ENCODE peak calls at places on chromosome 4, in seven cellular contexts. One of them, this sample, is unnamed.
A peak's percentile ranks its signal among the peaks of the same experiment; 100 is the strongest.

GRCh38 chr4:114466299-114466698 is 132.3 kb upstream of the UGT8 start:
- ATAC-seq in IMR-90: no peak
- ATAC-seq in K562: no peak
- ATAC-seq in pancreas: no peak
- ATAC-seq in CD8-positive, alpha-beta T cell: no peak
- ATAC-seq in heart right ventricle: no peak
- ATAC-seq in GM23338: no peak
- ATAC-seq in this sample: no peak

GRCh38 chr4:143404555-143404954 is 67.9 kb downstream of the GAB1 start:
- ATAC-seq in K562: peak; percentile 23
- ATAC-seq in heart right ventricle: no peak
- ATAC-seq in GM23338: no peak
- ATAC-seq in pancreas: no peak
- ATAC-seq in CD8-positive, alpha-beta T cell: no peak
- ATAC-seq in IMR-90: no peak
- ATAC-seq in this sample: no peak

GRCh38 chr4:74490736-74491135 is 45.8 kb downstream of the AREG start:
- ATAC-seq in IMR-90: no peak
- ATAC-seq in GM23338: no peak
- ATAC-seq in K562: no peak
- ATAC-seq in heart right ventricle: no peak
- ATAC-seq in CD8-positive, alpha-beta T cell: no peak
- ATAC-seq in pancreas: no peak
- ATAC-seq in this sample: no peak

GRCh38 chr4:167903291-167903721 is 189.0 kb upstream of the ANXA10 start:
- ATAC-seq in CD8-positive, alpha-beta T cell: no peak
- ATAC-seq in pancreas: no peak
- ATAC-seq in K562: no peak
- ATAC-seq in heart right ventricle: no peak
- ATAC-seq in IMR-90: peak; percentile 87
- ATAC-seq in GM23338: no peak
- ATAC-seq in this sample: no peak

GRCh38 chr4:159582685-159583084 is 479.8 kb downstream of the RAPGEF2 start:
- ATAC-seq in pancreas: peak; percentile 61
- ATAC-seq in heart right ventricle: no peak
- ATAC-seq in CD8-positive, alpha-beta T cell: no peak
- ATAC-seq in K562: no peak
- ATAC-seq in GM23338: no peak
- ATAC-seq in IMR-90: no peak
- ATAC-seq in this sample: no peak

GRCh38 chr4:139171878-139172691 is 4.9 kb downstream of the ELF2 start:
- ATAC-seq in IMR-90: no peak
- ATAC-seq in K562: no peak
- ATAC-seq in CD8-positive, alpha-beta T cell: no peak
- ATAC-seq in heart right ventricle: no peak
- ATAC-seq in GM23338: no peak
- ATAC-seq in pancreas: no peak
- ATAC-seq in this sample: no peak

GRCh38 chr4:4333265-4333706 is 43.2 kb downstream of the ZBTB49 start:
- ATAC-seq in heart right ventricle: peak; percentile 83
- ATAC-seq in pancreas: peak; percentile 40
- ATAC-seq in IMR-90: peak; percentile 80
- ATAC-seq in GM23338: no peak
- ATAC-seq in K562: no peak
- ATAC-seq in CD8-positive, alpha-beta T cell: no peak
- ATAC-seq in this sample: no peak

GRCh38 chr4:38618510-38618909 is 45.5 kb upstream of the KLF3 start:
- ATAC-seq in heart right ventricle: no peak
- ATAC-seq in IMR-90: no peak
- ATAC-seq in GM23338: no peak
- ATAC-seq in pancreas: no peak
- ATAC-seq in K562: no peak
- ATAC-seq in CD8-positive, alpha-beta T cell: no peak
- ATAC-seq in this sample: no peak

GRCh38 chr4:101020956-101021355 is 326.4 kb downstream of the PPP3CA start:
- ATAC-seq in IMR-90: peak; percentile 78
- ATAC-seq in heart right ventricle: peak; percentile 66
- ATAC-seq in GM23338: no peak
- ATAC-seq in pancreas: peak; percentile 53
- ATAC-seq in K562: no peak
- ATAC-seq in CD8-positive, alpha-beta T cell: peak; percentile 72
- ATAC-seq in this sample: no peak

GRCh38 chr4:108432418-108432817 is 188.0 kb upstream of the RPL34 start:
- ATAC-seq in CD8-positive, alpha-beta T cell: no peak
- ATAC-seq in GM23338: no peak
- ATAC-seq in pancreas: no peak
- ATAC-seq in IMR-90: no peak
- ATAC-seq in K562: no peak
- ATAC-seq in heart right ventricle: no peak
- ATAC-seq in this sample: no peak

GRCh38 chr4:109998867-109999303 is 86.2 kb downstream of the EGF start:
- ATAC-seq in GM23338: peak; percentile 69
- ATAC-seq in CD8-positive, alpha-beta T cell: peak; percentile 63
- ATAC-seq in heart right ventricle: peak; percentile 55
- ATAC-seq in IMR-90: peak; percentile 73
- ATAC-seq in pancreas: peak; percentile 86
- ATAC-seq in K562: peak; percentile 91
- ATAC-seq in this sample: no peak

GRCh38 chr4:139145552-139145932 is 31.5 kb downstream of the ELF2 start:
- ATAC-seq in heart right ventricle: no peak
- ATAC-seq in GM23338: no peak
- ATAC-seq in CD8-positive, alpha-beta T cell: no peak
- ATAC-seq in pancreas: no peak
- ATAC-seq in K562: no peak
- ATAC-seq in IMR-90: no peak
- ATAC-seq in this sample: no peak

GRCh38 chr4:92368648-92369047 is 64.9 kb downstream of the GRID2 start:
- ATAC-seq in IMR-90: no peak
- ATAC-seq in K562: no peak
- ATAC-seq in GM23338: no peak
- ATAC-seq in CD8-positive, alpha-beta T cell: no peak
- ATAC-seq in heart right ventricle: no peak
- ATAC-seq in pancreas: no peak
- ATAC-seq in this sample: no peak

GRCh38 chr4:82136161-82136801 is 237.5 kb downstream of the HNRNPD start:
- ATAC-seq in GM23338: no peak
- ATAC-seq in pancreas: no peak
- ATAC-seq in heart right ventricle: no peak
- ATAC-seq in K562: no peak
- ATAC-seq in CD8-positive, alpha-beta T cell: peak; percentile 54
- ATAC-seq in IMR-90: no peak
- ATAC-seq in this sample: no peak

GRCh38 chr4:132123870-132124623 is 1025.0 kb upstream of the PCDH10 start:
- ATAC-seq in CD8-positive, alpha-beta T cell: no peak
- ATAC-seq in GM23338: peak; percentile 43
- ATAC-seq in K562: peak; percentile 66
- ATAC-seq in heart right ventricle: no peak
- ATAC-seq in IMR-90: no peak
- ATAC-seq in pancreas: peak; percentile 41
- ATAC-seq in this sample: no peak

GRCh38 chr4:36333303-36333877 is 52.0 kb downstream of the DTHD1 start:
- ATAC-seq in pancreas: no peak
- ATAC-seq in GM23338: no peak
- ATAC-seq in CD8-positive, alpha-beta T cell: peak; percentile 8
- ATAC-seq in IMR-90: no peak
- ATAC-seq in heart right ventricle: no peak
- ATAC-seq in K562: no peak
- ATAC-seq in this sample: no peak

GRCh38 chr4:81625422-81626417 is 154.0 kb upstream of the RASGEF1B start:
- ATAC-seq in pancreas: no peak
- ATAC-seq in CD8-positive, alpha-beta T cell: no peak
- ATAC-seq in K562: no peak
- ATAC-seq in GM23338: no peak
- ATAC-seq in IMR-90: no peak
- ATAC-seq in heart right ventricle: no peak
- ATAC-seq in this sample: no peak

GRCh38 chr4:149735796-149736195 is 79.8 kb downstream of the IQCM start:
- ATAC-seq in pancreas: no peak
- ATAC-seq in CD8-positive, alpha-beta T cell: no peak
- ATAC-seq in K562: no peak
- ATAC-seq in GM23338: no peak
- ATAC-seq in IMR-90: no peak
- ATAC-seq in heart right ventricle: no peak
- ATAC-seq in this sample: no peak

GRCh38 chr4:2763511-2763967 is 7.4 kb upstream of the TNIP2 start:
- ATAC-seq in heart right ventricle: peak; percentile 1
- ATAC-seq in CD8-positive, alpha-beta T cell: no peak
- ATAC-seq in GM23338: peak; percentile 13
- ATAC-seq in IMR-90: no peak
- ATAC-seq in K562: no peak
- ATAC-seq in pancreas: no peak
- ATAC-seq in this sample: peak; percentile 14

GRCh38 chr4:173488656-173489055 is 41.4 kb downstream of the HAND2 start:
- ATAC-seq in IMR-90: no peak
- ATAC-seq in CD8-positive, alpha-beta T cell: no peak
- ATAC-seq in pancreas: no peak
- ATAC-seq in heart right ventricle: no peak
- ATAC-seq in GM23338: no peak
- ATAC-seq in K562: no peak
- ATAC-seq in this sample: no peak

GRCh38 chr4:151540728-151541437 is 131.9 kb downstream of the FHIP1A start:
- ATAC-seq in GM23338: no peak
- ATAC-seq in heart right ventricle: no peak
- ATAC-seq in IMR-90: peak; percentile 88
- ATAC-seq in pancreas: peak; percentile 76
- ATAC-seq in K562: no peak
- ATAC-seq in CD8-positive, alpha-beta T cell: no peak
- ATAC-seq in this sample: no peak

GRCh38 chr4:26267087-26267486 is 53.7 kb upstream of the RBPJ start:
- ATAC-seq in heart right ventricle: peak; percentile 83
- ATAC-seq in K562: no peak
- ATAC-seq in CD8-positive, alpha-beta T cell: no peak
- ATAC-seq in GM23338: no peak
- ATAC-seq in pancreas: peak; percentile 75
- ATAC-seq in IMR-90: peak; percentile 89
- ATAC-seq in this sample: peak; percentile 96

GRCh38 chr4:125461676-125462363 is 147.1 kb downstream of the FAT4 start:
- ATAC-seq in pancreas: no peak
- ATAC-seq in heart right ventricle: no peak
- ATAC-seq in IMR-90: peak; percentile 53
- ATAC-seq in K562: no peak
- ATAC-seq in CD8-positive, alpha-beta T cell: no peak
- ATAC-seq in GM23338: no peak
- ATAC-seq in this sample: no peak

GRCh38 chr4:32519060-32519459 is 1798.9 kb downstream of the PCDH7 start:
- ATAC-seq in pancreas: no peak
- ATAC-seq in CD8-positive, alpha-beta T cell: no peak
- ATAC-seq in GM23338: no peak
- ATAC-seq in IMR-90: no peak
- ATAC-seq in heart right ventricle: no peak
- ATAC-seq in K562: no peak
- ATAC-seq in this sample: peak; percentile 28

GRCh38 chr4:786861-787300 is 39.0 kb downstream of the CPLX1 start:
- ATAC-seq in CD8-positive, alpha-beta T cell: no peak
- ATAC-seq in GM23338: peak; percentile 4
- ATAC-seq in IMR-90: no peak
- ATAC-seq in heart right ventricle: no peak
- ATAC-seq in K562: no peak
- ATAC-seq in pancreas: no peak
- ATAC-seq in this sample: peak; percentile 2
- H3K4me3 ChIP-seq in CD8-positive, alpha-beta T cell: no peak overlapping the region
- H3K4me3 ChIP-seq in GM23338: peak overlapping the region; percentile 51
- H3K4me3 ChIP-seq in IMR-90: no peak overlapping the region
- H3K4me3 ChIP-seq in heart right ventricle: peak overlapping the region; percentile 26
- H3K4me3 ChIP-seq in K562: no peak overlapping the region
- H3K4me3 ChIP-seq in pancreas: no peak overlapping the region
- H3K4me3 ChIP-seq in this sample: no peak overlapping the region

DNA sequence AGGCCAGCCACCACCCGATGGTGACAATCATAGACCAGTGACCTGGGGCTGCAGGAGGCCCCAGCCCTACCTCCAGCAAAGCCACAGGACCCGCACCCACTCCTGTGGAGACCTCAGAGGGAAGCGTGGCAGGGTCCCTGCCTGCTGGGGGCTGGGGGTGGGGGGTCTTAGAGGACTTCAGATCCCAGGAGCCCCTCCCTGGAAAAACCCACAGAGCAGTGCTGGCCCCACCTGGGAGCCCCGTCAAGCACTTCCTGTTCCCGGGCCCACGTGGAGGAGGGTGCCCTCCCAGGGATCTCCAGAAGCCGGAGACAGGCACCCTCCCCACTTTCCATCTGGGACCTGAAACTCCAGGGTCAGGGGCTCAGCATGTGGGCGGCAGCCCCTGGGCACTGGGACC is 31.9 kb downstream of the TACC3 start:
- ATAC-seq in IMR-90: no peak
- ATAC-seq in CD8-positive, alpha-beta T cell: no peak
- ATAC-seq in GM23338: no peak
- ATAC-seq in pancreas: peak; percentile 18
- ATAC-seq in heart right ventricle: no peak
- ATAC-seq in K562: no peak
- ATAC-seq in this sample: no peak
- H3K4me1 ChIP-seq in IMR-90: no peaks in the 10 kb centered on the region
- H3K4me1 ChIP-seq in CD8-positive, alpha-beta T cell: peaks cover 10% of the 10 kb centered on the region
- H3K4me1 ChIP-seq in GM23338: no peaks in the 10 kb centered on the region
- H3K4me1 ChIP-seq in pancreas: no peaks in the 10 kb centered on the region
- H3K4me1 ChIP-seq in heart right ventricle: no peaks in the 10 kb centered on the region
- H3K4me1 ChIP-seq in K562: peaks cover 23% of the 10 kb centered on the region
- H3K4me1 ChIP-seq in this sample: peaks cover 15% of the 10 kb centered on the region

GRCh38 chr4:42341518-42342026 is 55.7 kb upstream of the SHISA3 start:
- ATAC-seq in pancreas: no peak
- ATAC-seq in CD8-positive, alpha-beta T cell: no peak
- ATAC-seq in IMR-90: peak; percentile 55
- ATAC-seq in heart right ventricle: no peak
- ATAC-seq in K562: no peak
- ATAC-seq in GM23338: no peak
- ATAC-seq in this sample: no peak

GRCh38 chr4:42344749-42345148 is 52.5 kb upstream of the SHISA3 start:
- ATAC-seq in IMR-90: no peak
- ATAC-seq in GM23338: no peak
- ATAC-seq in pancreas: no peak
- ATAC-seq in heart right ventricle: no peak
- ATAC-seq in K562: no peak
- ATAC-seq in CD8-positive, alpha-beta T cell: no peak
- ATAC-seq in this sample: no peak

GRCh38 chr4:42344260-42344659 is 53.0 kb upstream of the SHISA3 start:
- ATAC-seq in heart right ventricle: no peak
- ATAC-seq in GM23338: no peak
- ATAC-seq in K562: no peak
- ATAC-seq in IMR-90: no peak
- ATAC-seq in CD8-positive, alpha-beta T cell: no peak
- ATAC-seq in pancreas: no peak
- ATAC-seq in this sample: no peak

GRCh38 chr4:42339935-42340406 is 57.3 kb upstream of the SHISA3 start:
- ATAC-seq in CD8-positive, alpha-beta T cell: no peak
- ATAC-seq in K562: no peak
- ATAC-seq in heart right ventricle: peak; percentile 92
- ATAC-seq in GM23338: peak; percentile 94
- ATAC-seq in IMR-90: peak; percentile 83
- ATAC-seq in pancreas: peak; percentile 36
- ATAC-seq in this sample: peak; percentile 83
- H3K27ac ChIP-seq in CD8-positive, alpha-beta T cell: no peak overlapping the region
- H3K27ac ChIP-seq in K562: no peak overlapping the region
- H3K27ac ChIP-seq in heart right ventricle: peak overlapping the region; percentile 76
- H3K27ac ChIP-seq in GM23338: no peak overlapping the region
- H3K27ac ChIP-seq in IMR-90: peak overlapping the region; percentile 96
- H3K27ac ChIP-seq in pancreas: no peak overlapping the region
- H3K27ac ChIP-seq in this sample: peak overlapping the region; percentile 62

DNA sequence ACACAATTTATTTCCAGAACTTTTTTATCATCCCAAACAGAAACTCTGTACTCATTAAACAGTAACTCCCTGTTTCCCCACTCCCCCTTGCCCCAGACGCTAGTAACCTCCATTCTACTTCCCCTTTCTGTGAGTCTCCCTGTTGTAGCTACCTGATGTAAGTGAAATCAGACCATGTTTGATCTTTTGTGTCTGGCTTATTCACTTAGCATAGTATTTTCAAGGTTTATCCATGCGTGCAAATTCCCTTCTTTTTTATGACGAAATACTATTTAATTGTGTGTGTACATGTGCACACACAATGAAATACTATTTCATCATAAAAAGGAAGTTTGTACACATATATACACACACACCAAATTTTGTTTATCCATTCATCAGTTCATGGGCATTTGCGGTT is 5.2 kb downstream of the PKD2 start:
- ATAC-seq in CD8-positive, alpha-beta T cell: no peak
- ATAC-seq in GM23338: no peak
- ATAC-seq in heart right ventricle: no peak
- ATAC-seq in IMR-90: no peak
- ATAC-seq in pancreas: no peak
- ATAC-seq in K562: no peak
- ATAC-seq in this sample: no peak
- H3K4me3 ChIP-seq in CD8-positive, alpha-beta T cell: no peak overlapping the region
- H3K4me3 ChIP-seq in GM23338: no peak overlapping the region
- H3K4me3 ChIP-seq in heart right ventricle: no peak overlapping the region
- H3K4me3 ChIP-seq in IMR-90: no peak overlapping the region
- H3K4me3 ChIP-seq in pancreas: no peak overlapping the region
- H3K4me3 ChIP-seq in K562: no peak overlapping the region
- H3K4me3 ChIP-seq in this sample: no peak overlapping the region